ENCODE peak calls at places on chromosomes 5 and 9, in four cellular contexts. E, K, M and C are unnamed samples.

GRCh38 chr9:86202338-86202882 is 57.0 kb downstream of the C9orf153 start:
- DNase-seq in K (no peak), E (no peak), M (peak; percentile 22), C (peak; percentile 25)

GRCh38 chr9:111056554-111056953 is 18.3 kb upstream of the LPAR1 start:
- DNase-seq in E (no peak), M (no peak), K (no peak), C (no peak)

GRCh38 chr5:15604986-15605385 is 105.0 kb downstream of the FBXL7 start:
- DNase-seq in K (no peak), M (no peak), E (no peak), C (no peak)

GRCh38 chr9:89718635-89719034 is 113.8 kb downstream of the GADD45G start:
- DNase-seq in M (no peak), E (no peak), K (no peak), C (no peak)

GRCh38 chr5:137995077-137995746 is 37.7 kb downstream of the FAM13B start:
- DNase-seq in M (no peak), K (no peak), E (no peak), C (no peak)

GRCh38 chr5:79386679-79387078 is 127.3 kb downstream of the HOMER1 start:
- DNase-seq in M (no peak), K (no peak), E (no peak), C (no peak)

GRCh38 chr9:100813871-100814270 is 214.7 kb upstream of the PLPPR1 start:
- DNase-seq in E (no peak), M (no peak), K (no peak), C (peak; percentile 44)

GRCh38 chr5:147460380-147460779 is 49.5 kb downstream of the DPYSL3 start:
- DNase-seq in M (no peak), K (no peak), E (no peak), C (no peak)

GRCh38 chr5:56299212-56299611 is 66.1 kb upstream of the ANKRD55 start:
- DNase-seq in E (no peak), K (peak; percentile 52), M (no peak), C (no peak)

GRCh38 chr5:106205916-106206571 is 1464.7 kb downstream of the EFNA5 start:
- DNase-seq in E (no peak), M (no peak), K (no peak), C (peak; percentile 52)

GRCh38 chr5:96259211-96259772 is 173.8 kb downstream of the PCSK1 start:
- DNase-seq in E (no peak), K (no peak), M (peak; percentile 75), C (no peak)

GRCh38 chr9:121345070-121345469 is 25.0 kb downstream of the STOM start:
- DNase-seq in K (no peak), E (no peak), M (no peak), C (no peak)
- H3K36me3 ChIP-seq in K (peaks cover 97% of the 10 kb centered on the region), E (no peaks in the 10 kb centered on the region), M (peaks cover 10% of the 10 kb centered on the region), C (no peaks in the 10 kb centered on the region)

GRCh38 chr5:132808866-132809265 is 4.2 kb upstream of the SOWAHA start:
- DNase-seq in M (no peak), K (no peak), E (no peak), C (no peak)

GRCh38 chr5:132808448-132808847 is 4.7 kb upstream of the SOWAHA start:
- DNase-seq in M (no peak), E (no peak), K (no peak), C (no peak)

GRCh38 chr5:132810605-132811004 is 2.5 kb upstream of the SOWAHA start:
- DNase-seq in E (no peak), K (no peak), M (no peak), C (no peak)

GRCh38 chr5:132812123-132812948 is 766 bp upstream of the SOWAHA start:
- DNase-seq in M (no peak), E (no peak), K (no peak), C (no peak)

GRCh38 chr5:132807163-132807838 is 5.8 kb upstream of the SOWAHA start:
- DNase-seq in E (no peak), M (no peak), K (no peak), C (no peak)
- TF ChIP-seq CTCF in E (peak; percentile 26), M (peak; percentile 39), K (no peak), C (no peak)

DNA sequence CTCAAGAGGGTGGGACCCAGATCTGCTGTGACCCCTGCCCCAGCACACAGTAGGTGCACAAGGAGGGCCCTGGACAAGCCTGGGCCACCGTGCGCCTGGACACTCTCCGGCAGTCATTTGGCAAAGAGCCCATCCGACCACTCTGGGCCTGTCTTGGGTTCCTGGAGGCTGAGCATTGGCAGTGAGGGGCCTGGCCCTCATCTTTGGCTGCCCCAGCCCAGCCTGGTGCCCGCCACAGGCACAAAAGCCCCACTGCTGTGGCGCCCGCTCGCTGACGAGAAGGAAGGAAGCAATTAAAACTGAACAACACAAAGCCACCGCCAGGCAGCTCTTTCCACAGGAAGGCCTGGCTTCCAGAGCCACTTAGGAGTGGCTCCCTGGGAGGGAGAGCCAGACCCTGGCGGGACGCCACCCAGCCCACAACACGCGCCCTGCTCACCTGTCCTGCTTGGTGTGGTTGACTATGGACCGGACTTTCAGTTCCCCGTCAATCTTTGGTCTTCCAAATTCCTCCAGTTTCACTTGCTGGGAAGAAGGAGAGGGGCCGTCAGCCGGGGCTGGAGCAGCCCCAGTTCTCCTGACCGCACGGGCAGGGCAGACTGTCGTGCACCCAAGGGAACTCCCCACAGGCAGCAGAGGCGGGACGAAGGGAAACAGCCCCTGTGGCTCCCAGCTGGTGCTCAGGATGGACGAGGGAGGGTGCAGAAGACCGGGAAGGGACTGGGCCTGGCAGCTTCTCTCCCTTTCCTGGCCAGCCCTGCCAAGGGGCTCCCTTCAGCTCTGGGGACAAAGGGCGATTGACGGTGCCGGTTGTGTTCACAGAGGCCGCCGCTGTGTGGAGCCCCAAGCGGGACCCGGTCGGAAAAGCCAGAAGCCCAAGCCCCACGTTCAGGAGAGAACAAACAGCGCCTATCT is 50.9 kb upstream of the SARDH start:
- DNase-seq in E (no peak), K (peak; percentile 55), M (no peak), C (no peak)
- H3K36me3 ChIP-seq in E (no peaks in the 10 kb centered on the region), K (no peaks in the 10 kb centered on the region), M (no peaks in the 10 kb centered on the region), C (no peaks in the 10 kb centered on the region)

GRCh38 chr5:170273968-170274710 is 23.4 kb downstream of the LCP2 start:
- DNase-seq in E (no peak), M (no peak), K (no peak), C (no peak)
- TF ChIP-seq CTCF in E (no peak), M (peak; percentile 34), K (peak; percentile 30), C (no peak)

GRCh38 chr9:83656952-83657351 is 34.0 kb downstream of the IDNK start:
- DNase-seq in M (no peak), E (no peak), K (no peak), C (no peak)

GRCh38 chr9:83665576-83666200 is 42.1 kb downstream of the UBQLN1 start:
- DNase-seq in K (no peak), M (no peak), E (no peak), C (no peak)

DNA sequence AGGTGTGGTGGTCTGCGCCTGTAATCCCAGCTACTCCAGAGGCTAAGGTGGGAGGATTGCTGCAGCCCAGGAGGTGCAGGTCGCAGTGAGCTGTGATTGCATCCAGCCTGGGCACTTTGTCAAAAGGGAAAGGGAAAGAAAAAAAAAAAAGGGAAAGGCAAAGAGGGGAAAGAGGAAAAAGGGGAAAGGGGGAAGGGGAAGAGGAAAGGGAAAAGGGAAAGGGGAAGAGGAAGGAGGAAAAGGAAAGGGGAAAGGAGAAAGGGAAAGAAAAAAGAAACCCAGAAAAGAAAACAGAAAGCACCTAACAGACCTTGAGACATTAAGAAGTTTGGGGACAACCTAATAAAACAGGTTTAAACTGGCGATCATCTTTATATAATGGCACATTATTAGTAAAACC is 40.0 kb downstream of the IDNK start:
- DNase-seq in E (no peak), K (no peak), M (no peak), C (no peak)
- H3K36me3 ChIP-seq in E (no peaks in the 10 kb centered on the region), K (peaks cover 100% of the 10 kb centered on the region), M (peaks cover 29% of the 10 kb centered on the region), C (no peaks in the 10 kb centered on the region)

DNA sequence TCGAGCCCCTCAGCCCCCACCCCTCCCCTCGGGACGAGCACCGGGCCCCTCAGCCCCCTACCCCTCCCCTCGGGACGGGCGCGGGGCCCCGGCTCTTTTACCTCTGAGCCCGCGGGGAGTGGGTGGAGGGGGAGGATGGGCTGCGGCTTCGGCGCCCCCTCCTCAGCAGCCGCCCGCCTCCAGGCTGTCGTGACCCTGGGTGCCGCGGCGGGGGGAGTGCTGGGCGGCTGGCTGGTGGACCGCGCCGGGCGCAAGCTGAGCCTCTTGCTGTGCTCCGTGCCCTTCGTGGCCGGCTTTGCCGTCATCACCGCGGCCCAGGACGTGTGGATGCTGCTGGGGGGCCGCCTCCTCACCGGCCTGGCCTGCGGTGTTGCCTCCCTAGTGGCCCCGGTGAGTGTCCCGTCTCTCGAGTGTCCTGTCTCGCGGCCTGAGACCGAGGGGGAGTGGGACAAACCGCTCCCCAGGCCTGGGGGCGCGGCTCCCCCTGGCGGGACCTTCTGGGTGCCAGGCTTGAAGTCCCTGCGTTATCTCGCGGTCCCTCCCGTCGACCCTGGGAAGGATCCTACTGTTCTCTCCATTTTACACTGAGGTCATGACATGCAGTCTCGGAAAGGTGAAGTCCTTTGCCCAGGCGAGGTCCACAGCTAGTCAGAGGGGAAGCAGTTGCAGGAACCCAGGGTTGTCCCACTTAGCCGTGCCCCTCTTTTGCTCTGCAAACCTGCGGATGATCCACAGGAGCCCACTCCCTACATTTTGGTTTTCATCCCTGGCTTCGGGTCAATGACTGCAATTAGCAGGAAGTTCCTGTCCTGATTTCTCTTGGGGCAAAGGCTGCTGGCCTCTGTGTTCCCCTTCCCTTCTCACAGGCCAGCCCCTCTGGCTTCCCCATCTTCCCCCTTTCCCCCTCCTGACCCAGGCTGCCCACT is 1.0 kb downstream of the SLC2A8 start:
- DNase-seq in K (peak; percentile 51), E (no peak), M (no peak), C (peak; percentile 38)
- TF ChIP-seq CTCF in K (peak; percentile 41), E (peak; percentile 29), M (peak; percentile 66), C (no peak)

GRCh38 chr5:72185717-72186388 is 78.6 kb downstream of the MAP1B start:
- DNase-seq in E (no peak), M (no peak), K (no peak), C (no peak)
- H3K36me3 ChIP-seq in E (no peaks in the 10 kb centered on the region), M (no peaks in the 10 kb centered on the region), K (peaks cover 49% of the 10 kb centered on the region), C (no peaks in the 10 kb centered on the region)